ENCODE peak calls at places on chromosome 19, in six cellular contexts. One of them, this sample, is unnamed.

GRCh38 chr19:53333071-53333465 is 481 bp upstream of the ZNF845 start:
- DNase-seq in cerebellar cortex: no peak
- DNase-seq in dorsolateral prefrontal cortex: no peak
- DNase-seq in lower leg skin: peak; percentile 21
- DNase-seq in PC-3: no peak
- DNase-seq in choroid plexus epithelial cell: no peak
- DNase-seq in this sample: no peak

GRCh38 chr19:17948967-17949930 is 16.4 kb downstream of the CCDC124 start:
- DNase-seq in PC-3: no peak
- DNase-seq in cerebellar cortex: no peak
- DNase-seq in lower leg skin: no peak
- DNase-seq in dorsolateral prefrontal cortex: no peak
- DNase-seq in choroid plexus epithelial cell: no peak
- DNase-seq in this sample: no peak

GRCh38 chr19:18932216-18932841 is 8.7 kb downstream of the HOMER3 start:
- DNase-seq in lower leg skin: peak; percentile 61
- DNase-seq in PC-3: peak; percentile 29
- DNase-seq in cerebellar cortex: peak; percentile 73
- DNase-seq in dorsolateral prefrontal cortex: no peak
- DNase-seq in choroid plexus epithelial cell: peak; percentile 64
- DNase-seq in this sample: no peak

GRCh38 chr19:35822579-35822978 is 9.9 kb upstream of the PRODH2 start:
- DNase-seq in lower leg skin: no peak
- DNase-seq in dorsolateral prefrontal cortex: no peak
- DNase-seq in PC-3: no peak
- DNase-seq in choroid plexus epithelial cell: no peak
- DNase-seq in cerebellar cortex: no peak
- DNase-seq in this sample: no peak

GRCh38 chr19:49888478-49888901 is 8.2 kb downstream of the IL4I1 start:
- DNase-seq in PC-3: no peak
- DNase-seq in lower leg skin: no peak
- DNase-seq in choroid plexus epithelial cell: no peak
- DNase-seq in dorsolateral prefrontal cortex: no peak
- DNase-seq in cerebellar cortex: no peak
- DNase-seq in this sample: no peak

GRCh38 chr19:38826856-38827551 is 4.6 kb downstream of the ECH1 start:
- DNase-seq in PC-3: no peak
- DNase-seq in dorsolateral prefrontal cortex: no peak
- DNase-seq in choroid plexus epithelial cell: no peak
- DNase-seq in cerebellar cortex: no peak
- DNase-seq in lower leg skin: no peak
- DNase-seq in this sample: no peak

GRCh38 chr19:56314584-56315075 is at the start of gene ZSCAN5A:
- DNase-seq in lower leg skin: peak; percentile 95
- DNase-seq in PC-3: peak; percentile 97
- DNase-seq in cerebellar cortex: peak; percentile 97
- DNase-seq in dorsolateral prefrontal cortex: peak; percentile 98
- DNase-seq in choroid plexus epithelial cell: peak; percentile 97
- DNase-seq in this sample: peak; percentile 87

GRCh38 chr19:42423462-42424344 is 3.5 kb downstream of the LIPE start:
- DNase-seq in cerebellar cortex: peak; percentile 96
- DNase-seq in dorsolateral prefrontal cortex: peak; percentile 93
- DNase-seq in lower leg skin: peak; percentile 79
- DNase-seq in PC-3: peak; percentile 81
- DNase-seq in choroid plexus epithelial cell: peak; percentile 95
- DNase-seq in this sample: no peak